ENCODE peak calls at places on chromosomes 7 and 10, in six cellular contexts. E is stimulated activated CD4-positive, alpha-beta T cell treated with anti-CD3 and anti-CD28 coated beads, Interleukin-1b, Interleukin-23, amount 100 ng/mL, for 4 hours; Z is posterior cingulate gyrus; P is astrocyte of the cerebellum; J is PC-9; Y is T-cell. M is an unnamed sample.
A peak's percentile ranks its signal among the peaks of the same experiment; 100 is the strongest.

GRCh38 chr10:62620491-62620890 is 184.0 kb upstream of the ADO start:
- DNase-seq in E (no peak), Z (no peak), P (no peak), J (no peak), Y (no peak), M (no peak)

GRCh38 chr7:70154521-70155180 is 556.4 kb downstream of the AUTS2 start:
- DNase-seq in E (no peak), Z (no peak), P (no peak), J (no peak), Y (no peak), M (no peak)

GRCh38 chr10:123153486-123154091 is 613 bp upstream of the BUB3 start:
- DNase-seq in E (no peak), Z (no peak), P (no peak), J (no peak), Y (no peak), M (no peak)

GRCh38 chr10:15504101-15504840 is 133.2 kb upstream of the FAM171A1 start:
- DNase-seq in E (no peak), Z (no peak), P (no peak), J (no peak), Y (no peak), M (peak; percentile 16)

GRCh38 chr7:101162551-101163280 is 2.7 kb downstream of the VGF start:
- DNase-seq in E (no peak), Z (no peak), P (no peak), J (peak; percentile 52), Y (no peak), M (no peak)

GRCh38 chr10:82814635-82815034 is 939.6 kb downstream of the NRG3 start:
- DNase-seq in E (no peak), Z (no peak), P (no peak), J (no peak), Y (no peak), M (no peak)

GRCh38 chr7:46569117-46569433 is 648.0 kb upstream of the IGFBP3 start:
- DNase-seq in E (no peak), Z (no peak), P (no peak), J (peak; percentile 85), Y (no peak), M (peak; percentile 80)

GRCh38 chr7:110853263-110853662 is 237.7 kb upstream of the LRRN3 start:
- DNase-seq in E (no peak), Z (no peak), P (no peak), J (no peak), Y (no peak), M (no peak)

GRCh38 chr7:18384491-18385143 is 110.9 kb upstream of the HDAC9 start:
- DNase-seq in E (no peak), Z (no peak), P (no peak), J (no peak), Y (no peak), M (no peak)

GRCh38 chr10:77361426-77361825 is 276.2 kb downstream of the KCNMA1 start:
- DNase-seq in E (no peak), Z (no peak), P (no peak), J (no peak), Y (no peak), M (no peak)

GRCh38 chr7:6234384-6234783 is 38.0 kb downstream of the CYTH3 start:
- DNase-seq in E (no peak), Z (no peak), P (no peak), J (no peak), Y (no peak), M (no peak)

GRCh38 chr7:94297397-94297838 is 97.3 kb upstream of the COL1A2 start:
- DNase-seq in E (no peak), Z (no peak), P (peak; percentile 92), J (no peak), Y (no peak), M (no peak)

GRCh38 chr10:124436191-124436638 is 13.6 kb downstream of the NKX1-2 start:
- DNase-seq in E (no peak), Z (no peak), P (no peak), J (peak; percentile 84), Y (no peak), M (no peak)

GRCh38 chr7:93175219-93175618 is 27.0 kb upstream of the SAMD9L start:
- DNase-seq in E (no peak), Z (no peak), P (no peak), J (no peak), Y (no peak), M (no peak)

GRCh38 chr7:141287936-141288335 is 214.1 kb downstream of the TMEM178B start:
- DNase-seq in E (no peak), Z (no peak), P (no peak), J (no peak), Y (no peak), M (no peak)

GRCh38 chr10:122703483-122704448 is 4.1 kb upstream of the C10orf120 start:
- DNase-seq in E (peak; percentile 32), Z (peak; percentile 86), P (peak; percentile 18), J (no peak), Y (peak; percentile 31), M (peak; percentile 2)

GRCh38 chr7:15245801-15246200 is 316.0 kb downstream of the AGMO start:
- DNase-seq in E (no peak), Z (no peak), P (no peak), J (no peak), Y (no peak), M (no peak)

GRCh38 chr10:126500866-126501265 is 112.6 kb upstream of the ADAM12 start:
- DNase-seq in E (no peak), Z (no peak), P (peak; percentile 53), J (no peak), Y (no peak), M (no peak)

GRCh38 chr10:61964059-61964709 is 62.7 kb downstream of the ARID5B start:
- DNase-seq in E (no peak), Z (no peak), P (no peak), J (no peak), Y (no peak), M (no peak)

GRCh38 chr10:48801026-48801425 is 116.4 kb downstream of the WDFY4 start:
- DNase-seq in E (no peak), Z (no peak), P (no peak), J (no peak), Y (no peak), M (no peak)

GRCh38 chr7:77441046-77441445 is 24.9 kb upstream of the GSAP start:
- DNase-seq in E (no peak), Z (no peak), P (no peak), J (no peak), Y (no peak), M (no peak)

GRCh38 chr10:70733051-70733450 is 52.1 kb downstream of the TBATA start:
- DNase-seq in E (no peak), Z (no peak), P (no peak), J (no peak), Y (no peak), M (no peak)

GRCh38 chr10:42754155-42755027 is 28.2 kb upstream of the BMS1 start:
- DNase-seq in E (no peak), Z (no peak), P (no peak), J (no peak), Y (peak; percentile 17), M (no peak)

GRCh38 chr10:32982293-32982709 is 24.3 kb upstream of the ITGB1 start:
- DNase-seq in E (no peak), Z (no peak), P (peak; percentile 65), J (peak; percentile 67), Y (no peak), M (no peak)

GRCh38 chr7:112930787-112931186 is 140.6 kb upstream of the TMEM168 start:
- DNase-seq in E (no peak), Z (no peak), P (peak; percentile 79), J (no peak), Y (no peak), M (no peak)

GRCh38 chr10:966466-967235 is 21.6 kb upstream of the GTPBP4 start:
- DNase-seq in E (no peak), Z (no peak), P (no peak), J (no peak), Y (no peak), M (no peak)

GRCh38 chr7:153921408-153921807 is 130.8 kb upstream of the DPP6 start:
- DNase-seq in E (no peak), Z (no peak), P (no peak), J (no peak), Y (no peak), M (no peak)

GRCh38 chr7:135169141-135169935 is 1.2 kb downstream of the CYREN start:
- DNase-seq in E (peak; percentile 45), Z (no peak), P (no peak), J (peak; percentile 62), Y (peak; percentile 36), M (no peak)

GRCh38 chr7:51352174-51353145 is 35.9 kb upstream of the COBL start:
- DNase-seq in E (no peak), Z (no peak), P (no peak), J (no peak), Y (no peak), M (no peak)

GRCh38 chr7:74068378-74069085 is 15.1 kb upstream of the LIMK1 start:
- DNase-seq in E (no peak), Z (no peak), P (no peak), J (no peak), Y (no peak), M (no peak)

GRCh38 chr7:154650275-154650674 is 352.6 kb downstream of the PAXIP1 start:
- DNase-seq in E (no peak), Z (no peak), P (no peak), J (no peak), Y (no peak), M (no peak)

GRCh38 chr10:30704016-30704600 is 74.6 kb upstream of the LYZL2 start:
- DNase-seq in E (no peak), Z (no peak), P (no peak), J (no peak), Y (no peak), M (no peak)

GRCh38 chr7:122702872-122703510 is at the start of gene RNF148:
- DNase-seq in E (no peak), Z (no peak), P (no peak), J (no peak), Y (no peak), M (no peak)

GRCh38 chr7:42164946-42165345 is 72.1 kb downstream of the GLI3 start:
- DNase-seq in E (no peak), Z (no peak), P (no peak), J (no peak), Y (no peak), M (no peak)